ENCODE peak calls at places on chromosomes 7 and 10, in six cellular contexts. M is fibroblast of lung; G is stimulated activated CD8-positive, alpha-beta memory T cell treated with anti-CD3 and anti-CD28 coated beads, Interleukin-15, amount 100 ng/mL, for 4 hours; J is ACHN; X is IMR-90; R is GM18507. N is an unnamed sample.
A peak's percentile ranks its signal among the peaks of the same experiment; 100 is the strongest.

GRCh38 chr10:110617455-110618162 is 26.5 kb upstream of the RBM20 start:
- DNase-seq in J (no peak), R (no peak), G (no peak), M (no peak), X (no peak), N (peak; percentile 11)

GRCh38 chr10:71635251-71635866 is 84.2 kb downstream of the C10orf105 start:
- DNase-seq in X (no peak), J (no peak), G (no peak), M (no peak), R (no peak), N (no peak)

GRCh38 chr10:5563237-5563961 is 38.6 kb downstream of the CALML3 start:
- DNase-seq in G (no peak), M (no peak), J (no peak), R (no peak), X (no peak), N (no peak)

GRCh38 chr7:96823274-96823673 is 113.6 kb upstream of the SEM1 start:
- DNase-seq in G (no peak), R (no peak), J (no peak), X (peak; percentile 21), M (peak; percentile 20), N (peak; percentile 75)

GRCh38 chr7:158237672-158238335 is 349.8 kb downstream of the PTPRN2 start:
- DNase-seq in X (no peak), G (no peak), M (no peak), J (no peak), R (no peak), N (no peak)

GRCh38 chr7:34060548-34060947 is 155.2 kb downstream of the BMPER start:
- DNase-seq in R (no peak), G (no peak), X (peak; percentile 81), M (peak; percentile 66), J (no peak), N (peak; percentile 78)

GRCh38 chr7:112147752-112148435 is 58.3 kb downstream of the DOCK4 start:
- DNase-seq in M (no peak), G (no peak), J (no peak), X (no peak), R (no peak), N (no peak)

GRCh38 chr10:58701398-58702135 is 188.9 kb downstream of the BICC1 start:
- DNase-seq in R (no peak), G (no peak), M (peak; percentile 86), X (peak; percentile 81), J (no peak), N (peak; percentile 71)

GRCh38 chr10:22552888-22553378 is 161.4 kb downstream of the PIP4K2A start:
- DNase-seq in M (peak; percentile 23), R (no peak), X (peak; percentile 18), G (no peak), J (no peak), N (peak; percentile 97)

GRCh38 chr10:103616705-103617361 is 123.3 kb downstream of the NEURL1 start:
- DNase-seq in X (peak; percentile 80), J (no peak), M (peak; percentile 36), G (no peak), R (no peak), N (peak; percentile 74)

GRCh38 chr7:85074016-85074415 is 112.8 kb downstream of the SEMA3D start:
- DNase-seq in J (no peak), X (peak; percentile 10), G (no peak), R (no peak), M (peak; percentile 19), N (peak; percentile 23)

GRCh38 chr7:25028370-25028971 is 48.5 kb upstream of the OSBPL3 start:
- DNase-seq in X (peak; percentile 96), J (peak; percentile 51), M (peak; percentile 97), R (no peak), G (no peak), N (peak; percentile 90)

GRCh38 chr7:16649196-16649595 is 3.2 kb downstream of the BZW2 start:
- DNase-seq in X (no peak), M (peak; percentile 67), J (no peak), R (no peak), G (no peak), N (no peak)

GRCh38 chr7:66921918-66922486 is 977 bp downstream of the TMEM248 start:
- DNase-seq in R (no peak), G (peak; percentile 4), M (peak; percentile 13), X (no peak), J (peak; percentile 31), N (peak; percentile 35)

GRCh38 chr7:117066668-117067067 is 113.4 kb downstream of the ST7 start:
- DNase-seq in X (no peak), R (no peak), G (no peak), J (no peak), M (no peak), N (no peak)

GRCh38 chr10:49571419-49571818 is 32.5 kb upstream of the ERCC6 start:
- DNase-seq in G (no peak), R (no peak), X (peak; percentile 20), J (no peak), M (peak; percentile 69), N (no peak)

GRCh38 chr7:125173571-125173970 is 243.9 kb upstream of the POT1 start:
- DNase-seq in R (no peak), M (peak; percentile 22), X (no peak), J (no peak), G (no peak), N (no peak)

GRCh38 chr10:21249435-21249834 is 276.0 kb downstream of the SKIDA1 start:
- DNase-seq in J (no peak), X (no peak), G (no peak), M (no peak), R (no peak), N (no peak)

GRCh38 chr10:109895848-109896247 is 27.5 kb downstream of the XPNPEP1 start:
- DNase-seq in X (no peak), G (no peak), R (no peak), M (no peak), J (no peak), N (no peak)

GRCh38 chr10:75664968-75665367 is 233.5 kb downstream of the LRMDA start:
- DNase-seq in M (no peak), X (no peak), R (no peak), G (no peak), J (no peak), N (no peak)

GRCh38 chr7:30713397-30713796 is 31.1 kb upstream of the CRHR2 start:
- DNase-seq in J (no peak), G (no peak), M (no peak), R (no peak), X (no peak), N (no peak)

GRCh38 chr7:99525713-99526440 is 21.4 kb downstream of the ZKSCAN5 start:
- DNase-seq in J (peak; percentile 32), R (no peak), M (no peak), G (no peak), X (no peak), N (no peak)

GRCh38 chr10:92699518-92700272 is 9.9 kb downstream of the HHEX start:
- DNase-seq in M (peak; percentile 54), X (peak; percentile 42), G (no peak), J (peak; percentile 77), R (no peak), N (peak; percentile 50)

GRCh38 chr10:3535001-3535400 is 250.0 kb downstream of the KLF6 start:
- DNase-seq in J (no peak), X (no peak), M (no peak), G (no peak), R (no peak), N (no peak)

GRCh38 chr7:149716007-149716931 is 57.1 kb downstream of the ZNF467 start:
- DNase-seq in M (peak; percentile 22), G (no peak), J (peak; percentile 36), R (no peak), X (peak; percentile 23), N (no peak)

GRCh38 chr10:51308096-51308495 is 233.8 kb downstream of the PRKG1 start:
- DNase-seq in R (no peak), M (no peak), G (no peak), X (no peak), J (no peak), N (no peak)

GRCh38 chr10:21811245-21811585 is 192.3 kb downstream of the DNAJC1 start:
- DNase-seq in J (no peak), M (peak; percentile 63), R (no peak), X (peak; percentile 9), G (no peak), N (peak; percentile 19)